ENCODE peak calls at places on chromosomes 2 and 18, in four cellular contexts. One of them, this sample, is unnamed.

GRCh38 chr2:72138011-72138881 is 9.4 kb downstream of the CYP26B1 start:
- DNase-seq in GM12878: no peak
- DNase-seq in K562: no peak
- DNase-seq in H1: no peak
- DNase-seq in this sample: no peak

GRCh38 chr2:215390550-215390913 is 45.3 kb downstream of the FN1 start:
- DNase-seq in GM12878: no peak
- DNase-seq in K562: no peak
- DNase-seq in H1: no peak
- DNase-seq in this sample: no peak

GRCh38 chr2:169013628-169014026 is 17.5 kb downstream of the ABCB11 start:
- DNase-seq in GM12878: no peak
- DNase-seq in K562: no peak
- DNase-seq in H1: no peak
- DNase-seq in this sample: no peak

GRCh38 chr18:46199515-46200147 is 95.4 kb downstream of the HAUS1 start:
- DNase-seq in GM12878: no peak
- DNase-seq in K562: peak; percentile 36
- DNase-seq in H1: no peak
- DNase-seq in this sample: peak; percentile 86

GRCh38 chr18:42675810-42676209 is 439.7 kb downstream of the RIT2 start:
- DNase-seq in GM12878: no peak
- DNase-seq in K562: no peak
- DNase-seq in H1: no peak
- DNase-seq in this sample: no peak

GRCh38 chr2:5373200-5373599 is 319.0 kb upstream of the SOX11 start:
- DNase-seq in GM12878: no peak
- DNase-seq in K562: peak; percentile 3
- DNase-seq in H1: peak; percentile 54
- DNase-seq in this sample: no peak

GRCh38 chr2:109256921-109257320 is 127.9 kb downstream of the SH3RF3 start:
- DNase-seq in GM12878: no peak
- DNase-seq in K562: no peak
- DNase-seq in H1: no peak
- DNase-seq in this sample: peak; percentile 54

GRCh38 chr2:204108301-204108700 is 171.7 kb downstream of the ICOS start:
- DNase-seq in GM12878: no peak
- DNase-seq in K562: peak; percentile 62
- DNase-seq in H1: no peak
- DNase-seq in this sample: no peak

GRCh38 chr18:427005-427404 is 73.5 kb downstream of the COLEC12 start:
- DNase-seq in GM12878: no peak
- DNase-seq in K562: no peak
- DNase-seq in H1: no peak
- DNase-seq in this sample: peak; percentile 82

GRCh38 chr2:225041210-225041870 is 928 bp downstream of the DOCK10 start:
- DNase-seq in GM12878: peak; percentile 84
- DNase-seq in K562: no peak
- DNase-seq in H1: no peak
- DNase-seq in this sample: peak; percentile 62

GRCh38 chr18:79718126-79718525 is 38.5 kb downstream of the CTDP1 start:
- DNase-seq in GM12878: no peak
- DNase-seq in K562: no peak
- DNase-seq in H1: no peak
- DNase-seq in this sample: no peak

GRCh38 chr2:177893880-177894279 is 178.7 kb downstream of the PDE11A start:
- DNase-seq in GM12878: no peak
- DNase-seq in K562: peak; percentile 11
- DNase-seq in H1: no peak
- DNase-seq in this sample: no peak

GRCh38 chr2:144140896-144141295 is 379.0 kb downstream of the ZEB2 start:
- DNase-seq in GM12878: no peak
- DNase-seq in K562: no peak
- DNase-seq in H1: no peak
- DNase-seq in this sample: peak; percentile 49

GRCh38 chr18:63775166-63775730 is at the start of gene SERPINB7:
- DNase-seq in GM12878: no peak
- DNase-seq in K562: no peak
- DNase-seq in H1: no peak
- DNase-seq in this sample: peak; percentile 95

GRCh38 chr2:205580591-205580990 is 101.7 kb upstream of the NRP2 start:
- DNase-seq in GM12878: no peak
- DNase-seq in K562: no peak
- DNase-seq in H1: no peak
- DNase-seq in this sample: peak; percentile 63

GRCh38 chr2:122863516-122863915 is 1108.1 kb downstream of the TSN start:
- DNase-seq in GM12878: peak; percentile 38
- DNase-seq in K562: no peak
- DNase-seq in H1: no peak
- DNase-seq in this sample: no peak

GRCh38 chr2:23388756-23389514 is 4.0 kb downstream of the KLHL29 start:
- DNase-seq in GM12878: no peak
- DNase-seq in K562: no peak
- DNase-seq in H1: no peak
- DNase-seq in this sample: no peak

GRCh38 chr18:306608-307255 is 38.9 kb upstream of the THOC1 start:
- DNase-seq in GM12878: no peak
- DNase-seq in K562: no peak
- DNase-seq in H1: no peak
- DNase-seq in this sample: no peak

GRCh38 chr2:230134496-230135073 is 65.9 kb upstream of the SLC16A14 start:
- DNase-seq in GM12878: no peak
- DNase-seq in K562: no peak
- DNase-seq in H1: no peak
- DNase-seq in this sample: peak; percentile 66

GRCh38 chr2:51795248-51795888 is 763.4 kb upstream of the NRXN1 start:
- DNase-seq in GM12878: no peak
- DNase-seq in K562: no peak
- DNase-seq in H1: peak; percentile 17
- DNase-seq in this sample: no peak

GRCh38 chr2:84393829-84394228 is 65.3 kb downstream of the SUCLG1 start:
- DNase-seq in GM12878: no peak
- DNase-seq in K562: no peak
- DNase-seq in H1: no peak
- DNase-seq in this sample: peak; percentile 50

GRCh38 chr2:119255760-119256573 is 32.3 kb downstream of the STEAP3 start:
- DNase-seq in GM12878: no peak
- DNase-seq in K562: no peak
- DNase-seq in H1: no peak
- DNase-seq in this sample: peak; percentile 98

GRCh38 chr2:32706815-32707214 is 79.0 kb downstream of the TTC27 start:
- DNase-seq in GM12878: no peak
- DNase-seq in K562: no peak
- DNase-seq in H1: no peak
- DNase-seq in this sample: no peak

GRCh38 chr18:60019463-60019840 is 119.7 kb downstream of the PMAIP1 start:
- DNase-seq in GM12878: no peak
- DNase-seq in K562: no peak
- DNase-seq in H1: no peak
- DNase-seq in this sample: peak; percentile 87

GRCh38 chr2:85589982-85590791 is 5.4 kb upstream of the RNF181 start:
- DNase-seq in GM12878: no peak
- DNase-seq in K562: no peak
- DNase-seq in H1: no peak
- DNase-seq in this sample: peak; percentile 94

GRCh38 chr2:151878655-151879563 is 50.7 kb upstream of the ARL5A start:
- DNase-seq in GM12878: no peak
- DNase-seq in K562: no peak
- DNase-seq in H1: no peak
- DNase-seq in this sample: no peak

GRCh38 chr2:222547108-222547507 is 108.8 kb downstream of the FARSB start:
- DNase-seq in GM12878: no peak
- DNase-seq in K562: no peak
- DNase-seq in H1: no peak
- DNase-seq in this sample: no peak

GRCh38 chr18:79974025-79974424 is 9.6 kb downstream of the HSBP1L1 start:
- DNase-seq in GM12878: no peak
- DNase-seq in K562: no peak
- DNase-seq in H1: no peak
- DNase-seq in this sample: no peak

GRCh38 chr18:37553633-37554398 is 11.8 kb downstream of the CELF4 start:
- DNase-seq in GM12878: no peak
- DNase-seq in K562: peak; percentile 37
- DNase-seq in H1: no peak
- DNase-seq in this sample: no peak

GRCh38 chr2:65604246-65604645 is 171.8 kb upstream of the SPRED2 start:
- DNase-seq in GM12878: no peak
- DNase-seq in K562: no peak
- DNase-seq in H1: no peak
- DNase-seq in this sample: peak; percentile 18

DNA sequence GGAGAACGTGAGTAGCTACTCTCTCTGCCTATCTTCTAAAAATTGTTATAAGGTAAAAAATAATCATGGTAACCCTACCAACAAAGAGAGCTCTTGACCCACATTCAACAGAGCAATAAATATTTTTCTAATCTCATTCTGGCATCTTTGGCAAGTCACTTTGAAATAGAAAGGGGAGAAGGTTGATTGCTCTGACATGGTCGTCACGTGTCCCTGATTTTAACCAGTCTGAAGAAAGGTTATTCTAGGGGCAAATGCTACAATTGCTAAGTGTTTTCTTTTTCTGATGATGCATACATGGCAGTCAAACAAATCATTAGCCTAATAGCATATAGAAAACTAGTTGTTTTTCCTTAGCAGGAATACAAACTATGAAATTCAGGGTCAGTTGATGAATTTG is 153.4 kb upstream of the MAP3K20 start:
- DNase-seq in GM12878: no peak
- DNase-seq in K562: no peak
- DNase-seq in H1: no peak
- DNase-seq in this sample: no peak
- TF ChIP-seq CHD1 in GM12878: no peak
- TF ChIP-seq CHD1 in K562: no peak
- TF ChIP-seq CHD1 in H1: no peak
- TF ChIP-seq CHD1 in this sample: no peak

DNA sequence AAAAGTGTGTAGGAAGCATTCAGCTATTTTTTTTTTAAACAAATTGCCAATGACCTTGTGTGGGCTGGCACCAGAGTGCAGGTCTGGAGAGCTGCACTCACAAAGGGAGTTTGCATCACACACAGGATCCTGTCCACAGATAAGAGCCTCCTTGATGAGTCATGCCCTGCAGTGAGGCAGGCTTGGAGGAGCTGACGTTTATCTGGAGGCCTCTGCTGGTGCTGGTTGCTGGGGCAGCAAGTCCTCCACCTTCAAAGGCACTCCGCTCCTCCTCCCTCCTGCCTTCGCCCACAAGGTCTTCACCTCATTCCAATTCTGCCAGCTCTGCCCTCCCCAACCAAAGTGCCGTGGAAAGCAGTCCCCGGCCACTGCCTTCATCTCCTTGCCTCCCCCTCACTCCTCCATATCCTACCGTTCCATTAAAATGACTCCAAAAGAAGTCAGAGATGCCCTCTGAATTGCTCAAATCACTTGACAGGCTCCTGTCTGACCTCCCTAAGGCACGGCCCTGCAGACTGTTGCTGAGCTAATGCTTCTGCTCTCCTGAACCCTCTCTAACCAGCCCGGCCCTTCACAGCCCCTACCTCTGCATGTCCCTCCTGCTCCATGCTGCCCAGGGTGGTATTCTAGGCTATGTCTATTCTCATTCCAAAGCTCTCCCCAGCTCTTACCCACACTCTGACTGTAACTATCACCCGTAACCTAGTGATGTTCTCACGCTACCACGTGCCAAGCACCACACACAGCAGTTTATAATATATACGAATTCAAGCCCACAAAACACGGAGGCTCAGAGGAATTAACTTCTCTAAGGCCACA is 30.9 kb downstream of the LONRF2 start:
- DNase-seq in GM12878: no peak
- DNase-seq in K562: peak; percentile 93
- DNase-seq in H1: no peak
- DNase-seq in this sample: peak; percentile 99
- TF ChIP-seq CHD1 in GM12878: no peak
- TF ChIP-seq CHD1 in K562: no peak
- TF ChIP-seq CHD1 in H1: no peak
- TF ChIP-seq CHD1 in this sample: no peak

GRCh38 chr2:8682719-8683667 is 1.1 kb downstream of the ID2 start:
- DNase-seq in GM12878: no peak
- DNase-seq in K562: no peak
- DNase-seq in H1: no peak
- DNase-seq in this sample: peak; percentile 55
- TF ChIP-seq CHD1 in GM12878: peak; percentile 38
- TF ChIP-seq CHD1 in K562: peak; percentile 23
- TF ChIP-seq CHD1 in H1: no peak
- TF ChIP-seq CHD1 in this sample: peak; percentile 86

DNA sequence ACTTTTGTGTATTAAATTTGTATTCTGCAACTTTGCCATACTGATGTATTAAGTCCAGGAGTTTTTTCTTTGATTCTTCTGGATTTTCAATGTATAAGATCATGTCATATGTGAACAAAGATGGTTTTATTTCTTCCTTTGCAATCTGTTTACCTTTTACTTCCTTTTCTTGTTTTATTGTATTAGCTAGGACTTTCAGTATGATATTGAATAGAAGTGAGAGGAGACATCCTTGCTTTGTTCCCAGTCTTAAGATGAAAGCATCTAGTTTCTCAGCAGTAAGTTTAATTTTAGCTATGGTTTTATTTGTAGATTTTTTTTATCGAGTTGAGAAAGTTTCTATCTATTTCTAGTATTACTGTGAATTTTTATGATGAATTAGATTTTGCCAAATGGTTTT is 25.5 kb downstream of the VRK2 start:
- DNase-seq in GM12878: no peak
- DNase-seq in K562: no peak
- DNase-seq in H1: no peak
- DNase-seq in this sample: no peak
- TF ChIP-seq CHD1 in GM12878: no peak
- TF ChIP-seq CHD1 in K562: no peak
- TF ChIP-seq CHD1 in H1: no peak
- TF ChIP-seq CHD1 in this sample: no peak

This sample was measured in IMR-90.